ENCODE peak calls at places on chromosome 16, in seven cellular contexts. D, C, R, W, F, H and Q are unnamed samples.

GRCh38 chr16:73057369-73058210 is 9.7 kb upstream of the ZFHX3 start:
- DNase-seq in D (no peak), W (peak), R (no peak), H (peak), F (peak), C (no peak), Q (peak)

GRCh38 chr16:89623511-89624232 is 10.2 kb downstream of the DPEP1 start:
- DNase-seq in H (peak), W (no peak), F (no peak), D (no peak), R (no peak), C (no peak), Q (no peak)

GRCh38 chr16:29794231-29794710 is 3.7 kb downstream of the KIF22 start:
- DNase-seq in R (no peak), F (no peak), H (no peak), W (no peak), C (no peak), D (no peak), Q (no peak)

GRCh38 chr16:35636831-35637230 is 2177.4 kb downstream of the TP53TG3F start:
- DNase-seq in R (no peak), C (no peak), D (no peak), F (no peak), H (no peak), W (no peak), Q (no peak)

GRCh38 chr16:57842606-57843005 is 40.3 kb upstream of the KIFC3 start:
- DNase-seq in W (no peak), R (no peak), D (no peak), F (peak), C (no peak), H (no peak), Q (no peak)

GRCh38 chr16:81625544-81626152 is 153.4 kb upstream of the PLCG2 start:
- DNase-seq in W (no peak), D (no peak), C (peak), H (peak), F (peak), R (no peak), Q (no peak)

GRCh38 chr16:80085606-80086005 is 455.2 kb upstream of the DYNLRB2 start:
- DNase-seq in R (no peak), C (no peak), H (no peak), F (no peak), W (no peak), D (no peak), Q (no peak)

GRCh38 chr16:5649762-5650445 is 552.3 kb upstream of the EEF2KMT start:
- DNase-seq in C (no peak), W (no peak), F (no peak), D (no peak), H (no peak), R (no peak), Q (no peak)

GRCh38 chr16:61261315-61261714 is 774.9 kb downstream of the CDH8 start:
- DNase-seq in F (no peak), H (no peak), D (no peak), C (no peak), W (no peak), R (no peak), Q (no peak)

GRCh38 chr16:3383045-3383448 is 17.8 kb downstream of the ZSCAN32 start:
- DNase-seq in F (no peak), R (no peak), W (no peak), H (peak), C (no peak), D (no peak), Q (no peak)

GRCh38 chr16:47886631-47887415 is 269.0 kb downstream of the ABCC12 start:
- DNase-seq in C (no peak), F (no peak), W (no peak), R (no peak), H (no peak), D (no peak), Q (no peak)

GRCh38 chr16:18958621-18959578 is 24.8 kb upstream of the TMC7 start:
- DNase-seq in D (no peak), C (no peak), H (peak), F (no peak), W (no peak), R (no peak), Q (no peak)

GRCh38 chr16:81457326-81458133 is 12.9 kb downstream of the CMIP start:
- DNase-seq in W (no peak), C (no peak), R (no peak), F (no peak), H (peak), D (no peak), Q (no peak)

GRCh38 chr16:82949016-82949415 is 322.2 kb downstream of the CDH13 start:
- DNase-seq in D (no peak), H (no peak), C (no peak), W (no peak), F (no peak), R (no peak), Q (no peak)

GRCh38 chr16:68417711-68418301 is 30.5 kb downstream of the SMPD3 start:
- DNase-seq in F (peak), H (no peak), R (peak), C (peak), D (no peak), W (no peak), Q (peak)

GRCh38 chr16:82761236-82761635 is 134.5 kb downstream of the CDH13 start:
- DNase-seq in C (peak), W (no peak), F (peak), H (peak), R (no peak), D (no peak), Q (no peak)

GRCh38 chr16:25941800-25942558 is 250.2 kb downstream of the HS3ST4 start:
- DNase-seq in R (no peak), F (no peak), W (no peak), D (no peak), H (no peak), C (no peak), Q (no peak)

GRCh38 chr16:69236319-69236718 is 49.4 kb downstream of the SNTB2 start:
- DNase-seq in F (no peak), H (no peak), W (no peak), C (no peak), R (no peak), D (no peak), Q (no peak)

GRCh38 chr16:71916397-71916920 is 21.1 kb downstream of the IST1 start:
- DNase-seq in C (no peak), W (no peak), H (no peak), D (no peak), R (no peak), F (no peak), Q (no peak)

GRCh38 chr16:59045496-59045895 is 311.4 kb upstream of the GOT2 start:
- DNase-seq in F (no peak), R (no peak), W (no peak), D (no peak), C (no peak), H (no peak), Q (no peak)

GRCh38 chr16:7628981-7629380 is 296.3 kb downstream of the RBFOX1 start:
- DNase-seq in D (no peak), W (no peak), C (no peak), F (no peak), H (no peak), R (no peak), Q (no peak)

GRCh38 chr16:56871172-56871593 is 6.2 kb downstream of the SLC12A3 start:
- DNase-seq in F (no peak), R (no peak), H (peak), W (peak), D (no peak), C (peak), Q (no peak)

GRCh38 chr16:87701066-87701425 is 64.7 kb downstream of the KLHDC4 start:
- DNase-seq in W (no peak), H (no peak), D (no peak), R (no peak), C (no peak), F (no peak), Q (peak)

GRCh38 chr16:31386157-31386984 is 6.8 kb upstream of the ITGAD start:
- DNase-seq in H (peak), D (no peak), C (no peak), W (no peak), R (no peak), F (no peak), Q (no peak)

GRCh38 chr16:89958068-89958467 is 9.5 kb downstream of the DEF8 start:
- DNase-seq in C (no peak), W (peak), H (peak), R (no peak), F (no peak), D (no peak), Q (peak)

GRCh38 chr16:11051430-11052079 is 107.2 kb downstream of the CLEC16A start:
- DNase-seq in R (no peak), H (no peak), C (no peak), F (no peak), D (no peak), W (no peak), Q (no peak)
- H3K27ac ChIP-seq in R (no peak), H (no peak), C (no peak), F (no peak), D (no peak), W (no peak), Q (no peak)

DNA sequence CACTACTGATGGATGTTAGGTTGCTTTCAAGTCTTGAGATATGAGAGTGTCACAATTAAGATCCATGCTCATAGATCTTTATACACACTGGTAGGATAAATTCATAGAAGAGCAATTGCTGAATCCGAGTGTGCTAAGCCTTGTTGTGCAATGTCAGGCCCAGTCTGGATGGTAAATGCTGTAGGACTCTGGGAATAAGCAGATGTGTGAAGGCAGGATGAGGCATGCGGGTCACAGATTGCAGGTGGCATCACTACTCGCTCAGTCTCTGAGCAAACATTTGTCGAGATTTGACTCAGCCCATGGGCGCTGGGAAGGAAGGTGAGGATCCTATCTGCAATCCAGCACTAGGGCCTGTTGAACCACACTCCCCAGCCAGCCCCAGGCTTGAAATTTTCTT is 40.7 kb downstream of the TMEM186 start:
- DNase-seq in F (no peak), C (no peak), D (no peak), H (no peak), R (no peak), W (no peak), Q (no peak)
- H3K27ac ChIP-seq in F (no peak), C (no peak), D (no peak), H (no peak), R (no peak), W (no peak), Q (no peak)

DNA sequence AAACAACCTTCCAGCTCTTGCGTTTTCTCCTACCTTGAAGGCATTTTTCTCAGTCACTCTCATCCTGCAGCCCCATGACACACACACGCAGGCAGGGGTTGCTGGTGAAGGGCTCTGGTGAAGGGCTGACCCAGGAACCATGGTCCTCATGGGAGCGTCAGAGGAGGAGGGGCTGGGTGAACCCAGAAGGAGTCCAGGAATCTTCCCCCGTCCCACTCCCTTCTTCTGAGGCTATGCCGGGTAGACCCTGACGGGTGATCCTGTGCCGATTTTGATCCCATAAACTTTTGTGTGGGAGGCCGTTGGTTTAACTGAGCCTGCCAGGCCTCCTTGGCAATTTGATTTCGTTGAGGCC is 278.4 kb upstream of the FOXF1 start:
- DNase-seq in F (no peak), R (no peak), C (no peak), H (no peak), D (no peak), W (no peak), Q (no peak)
- H3K27ac ChIP-seq in F (no peak), R (no peak), C (no peak), H (no peak), D (no peak), W (no peak), Q (no peak)

GRCh38 chr16:14496786-14497185 is 133.3 kb downstream of the PARN start:
- DNase-seq in D (no peak), R (no peak), C (no peak), H (no peak), F (no peak), W (no peak), Q (no peak)
- H3K27ac ChIP-seq in D (no peak), R (no peak), C (peak), H (no peak), F (no peak), W (no peak), Q (no peak)

GRCh38 chr16:65842067-65842466 is 524.4 kb upstream of the CDH5 start:
- DNase-seq in W (no peak), H (peak), D (no peak), R (no peak), F (no peak), C (no peak), Q (no peak)

GRCh38 chr16:65837431-65837986 is 529.0 kb upstream of the CDH5 start:
- DNase-seq in C (no peak), D (no peak), W (no peak), R (no peak), H (no peak), F (no peak), Q (peak)

GRCh38 chr16:65834680-65835079 is 531.8 kb upstream of the CDH5 start:
- DNase-seq in W (no peak), D (no peak), R (no peak), H (no peak), F (no peak), C (no peak), Q (no peak)

GRCh38 chr16:65833171-65833871 is 533.2 kb upstream of the CDH5 start:
- DNase-seq in R (no peak), F (no peak), W (peak), C (no peak), D (no peak), H (peak), Q (no peak)

DNA sequence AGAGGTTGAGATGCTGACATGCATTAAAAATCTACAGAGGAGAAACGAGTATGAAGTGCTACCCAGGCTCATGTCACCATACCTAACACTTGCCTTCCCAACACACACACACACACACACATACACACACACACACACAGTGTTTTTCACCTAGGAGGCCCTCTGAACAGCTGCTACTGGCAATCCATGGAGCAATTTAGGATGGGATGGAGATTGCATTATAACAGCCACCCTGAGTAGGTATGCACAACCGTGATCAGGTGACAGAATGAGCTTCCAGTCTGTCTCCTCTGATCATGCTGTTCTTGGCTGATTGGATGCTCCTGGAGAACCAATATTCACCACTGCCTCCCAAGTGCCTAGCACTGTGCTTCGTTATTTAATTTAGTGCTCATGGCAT is 528.5 kb upstream of the CDH5 start:
- DNase-seq in F (no peak), H (no peak), C (no peak), R (no peak), W (no peak), D (no peak), Q (no peak)
- H3K27ac ChIP-seq in F (no peak), H (no peak), C (no peak), R (no peak), W (no peak), D (no peak), Q (no peak)

DNA sequence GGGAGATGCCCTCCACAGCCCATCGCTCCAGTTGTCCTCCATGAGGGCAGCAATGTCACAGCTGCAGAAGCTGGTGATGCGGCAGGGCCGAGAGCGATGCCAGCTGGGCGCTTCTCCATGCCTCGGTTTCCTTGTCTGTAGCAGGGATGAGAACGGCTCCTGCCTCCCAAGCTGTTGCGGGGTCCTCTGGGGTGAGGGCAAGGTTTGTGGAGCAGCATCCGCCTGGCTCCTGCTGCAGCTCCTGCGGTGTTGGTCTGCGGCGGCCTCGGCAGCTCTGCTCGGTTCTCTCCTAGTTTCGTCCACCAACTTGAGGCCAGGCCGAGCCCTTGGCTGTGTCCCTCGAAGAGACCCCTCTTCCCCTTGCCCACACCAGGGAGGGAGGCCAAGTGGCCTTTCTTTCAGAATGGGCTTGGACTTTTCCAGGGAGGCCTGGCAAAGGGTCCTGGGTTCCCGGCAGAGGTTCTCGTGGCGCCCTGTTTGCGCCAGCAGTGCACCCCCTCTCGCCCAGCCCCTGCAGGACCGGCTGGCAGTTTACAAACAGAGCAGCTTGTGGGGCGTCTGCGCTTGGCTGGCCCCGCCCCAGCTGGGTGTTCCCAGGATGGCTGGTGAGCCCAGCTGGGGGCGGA is 137.7 kb upstream of the CIBAR2 start:
- DNase-seq in R (no peak), W (no peak), D (no peak), H (no peak), F (no peak), C (no peak), Q (no peak)
- H3K27ac ChIP-seq in R (no peak), W (no peak), D (no peak), H (no peak), F (no peak), C (no peak), Q (no peak)

GRCh38 chr16:17511340-17511739 is 40.6 kb upstream of the XYLT1 start:
- DNase-seq in F (no peak), D (no peak), C (no peak), H (peak), W (peak), R (no peak), Q (no peak)
- H3K27ac ChIP-seq in F (no peak), D (no peak), C (no peak), H (peak), W (peak), R (no peak), Q (no peak)